ENCODE peak calls at places on chromosomes 6 and 20, in five cellular contexts. F, D, L, N and K are unnamed samples.

GRCh38 chr6:140478631-140479030 is 1104.2 kb upstream of the CITED2 start:
- DNase-seq in F (no peak), D (no peak), L (no peak), N (no peak), K (no peak)

GRCh38 chr6:33671381-33672072 is 40.0 kb downstream of the UQCC2 start:
- DNase-seq in F (no peak), D (no peak), L (no peak), N (no peak), K (no peak)

GRCh38 chr6:32668226-32668747 is 1.8 kb upstream of the HLA-DQB1 start:
- DNase-seq in F (peak; percentile 52), D (no peak), L (peak; percentile 28), N (no peak), K (no peak)

GRCh38 chr6:84403545-84403944 is 176.1 kb upstream of the CEP162 start:
- DNase-seq in F (no peak), D (no peak), L (no peak), N (no peak), K (no peak)

GRCh38 chr20:38745757-38746156 is 2.5 kb upstream of the ACTR5 start:
- DNase-seq in F (no peak), D (no peak), L (no peak), N (no peak), K (no peak)

GRCh38 chr6:89379281-89379680 is 26.8 kb upstream of the UBE2J1 start:
- DNase-seq in F (no peak), D (no peak), L (no peak), N (no peak), K (no peak)

GRCh38 chr20:986733-987355 is 15.3 kb downstream of the RSPO4 start:
- DNase-seq in F (no peak), D (no peak), L (no peak), N (no peak), K (no peak)

GRCh38 chr6:53718597-53719460 is 53.3 kb upstream of the KLHL31 start:
- DNase-seq in F (no peak), D (peak; percentile 59), L (peak; percentile 54), N (no peak), K (peak; percentile 57)

GRCh38 chr20:33656783-33657703 is 5.1 kb upstream of the C20orf144 start:
- DNase-seq in F (peak; percentile 11), D (no peak), L (no peak), N (no peak), K (no peak)

GRCh38 chr6:3732345-3733141 is 19.0 kb downstream of the PXDC1 start:
- DNase-seq in F (peak; percentile 68), D (peak; percentile 66), L (peak; percentile 79), N (peak; percentile 84), K (peak; percentile 77)

GRCh38 chr20:35994994-35995453 is 26.6 kb downstream of the CNBD2 start:
- DNase-seq in F (peak; percentile 83), D (peak; percentile 77), L (peak; percentile 77), N (peak; percentile 90), K (peak; percentile 83)

GRCh38 chr20:50394569-50394968 is 115.6 kb upstream of the PTPN1 start:
- DNase-seq in F (no peak), D (no peak), L (no peak), N (no peak), K (no peak)